ENCODE peak calls at places on chromosomes 2 and 18, in eight cellular contexts. One of them, this sample, is unnamed.
A peak's percentile ranks its signal among the peaks of the same experiment; 100 is the strongest.

GRCh38 chr2:102098756-102099155 is 43.8 kb upstream of the IL1R1 start:
- DNase-seq in right cardiac atrium: no peak
- DNase-seq in fibroblast of lung: no peak
- DNase-seq in CD8-positive, alpha-beta memory T cell: no peak
- DNase-seq in uterus: no peak
- DNase-seq in pancreas: no peak
- DNase-seq in body of pancreas: no peak
- DNase-seq in spleen: no peak
- DNase-seq in this sample: no peak

GRCh38 chr18:35747894-35748472 is 166.4 kb downstream of the GALNT1 start:
- DNase-seq in right cardiac atrium: no peak
- DNase-seq in fibroblast of lung: no peak
- DNase-seq in CD8-positive, alpha-beta memory T cell: no peak
- DNase-seq in uterus: no peak
- DNase-seq in pancreas: no peak
- DNase-seq in body of pancreas: no peak
- DNase-seq in spleen: no peak
- DNase-seq in this sample: no peak

GRCh38 chr2:219252900-219253752 is at the start of gene TUBA4B:
- DNase-seq in right cardiac atrium: peak; percentile 73
- DNase-seq in fibroblast of lung: peak; percentile 50
- DNase-seq in CD8-positive, alpha-beta memory T cell: peak; percentile 45
- DNase-seq in uterus: no peak
- DNase-seq in pancreas: no peak
- DNase-seq in body of pancreas: peak; percentile 52
- DNase-seq in spleen: peak; percentile 93
- DNase-seq in this sample: peak; percentile 29

GRCh38 chr2:204395539-204395938 is 149.7 kb upstream of the PARD3B start:
- DNase-seq in right cardiac atrium: no peak
- DNase-seq in fibroblast of lung: no peak
- DNase-seq in CD8-positive, alpha-beta memory T cell: no peak
- DNase-seq in uterus: no peak
- DNase-seq in pancreas: no peak
- DNase-seq in body of pancreas: peak; percentile 2
- DNase-seq in spleen: no peak
- DNase-seq in this sample: no peak

GRCh38 chr2:193502363-193503035 is 1307.8 kb upstream of the TMEFF2 start:
- DNase-seq in right cardiac atrium: peak; percentile 28
- DNase-seq in fibroblast of lung: no peak
- DNase-seq in CD8-positive, alpha-beta memory T cell: no peak
- DNase-seq in uterus: no peak
- DNase-seq in pancreas: peak; percentile 59
- DNase-seq in body of pancreas: no peak
- DNase-seq in spleen: peak; percentile 66
- DNase-seq in this sample: no peak

GRCh38 chr2:68766378-68766845 is 31.8 kb downstream of the ARHGAP25 start:
- DNase-seq in right cardiac atrium: peak; percentile 77
- DNase-seq in fibroblast of lung: peak; percentile 71
- DNase-seq in CD8-positive, alpha-beta memory T cell: peak; percentile 59
- DNase-seq in uterus: peak; percentile 49
- DNase-seq in pancreas: no peak
- DNase-seq in body of pancreas: peak; percentile 68
- DNase-seq in spleen: peak; percentile 90
- DNase-seq in this sample: no peak

GRCh38 chr2:184541591-184541990 is 56.7 kb upstream of the ZNF804A start:
- DNase-seq in right cardiac atrium: no peak
- DNase-seq in fibroblast of lung: no peak
- DNase-seq in CD8-positive, alpha-beta memory T cell: no peak
- DNase-seq in uterus: no peak
- DNase-seq in pancreas: no peak
- DNase-seq in body of pancreas: no peak
- DNase-seq in spleen: no peak
- DNase-seq in this sample: no peak

GRCh38 chr2:170535552-170535951 is 179.6 kb upstream of the SP5 start:
- DNase-seq in right cardiac atrium: no peak
- DNase-seq in fibroblast of lung: no peak
- DNase-seq in CD8-positive, alpha-beta memory T cell: no peak
- DNase-seq in uterus: no peak
- DNase-seq in pancreas: no peak
- DNase-seq in body of pancreas: no peak
- DNase-seq in spleen: no peak
- DNase-seq in this sample: no peak

GRCh38 chr2:102764083-102764482 is 2.3 kb downstream of the TMEM182 start:
- DNase-seq in right cardiac atrium: no peak
- DNase-seq in fibroblast of lung: no peak
- DNase-seq in CD8-positive, alpha-beta memory T cell: no peak
- DNase-seq in uterus: no peak
- DNase-seq in pancreas: no peak
- DNase-seq in body of pancreas: no peak
- DNase-seq in spleen: no peak
- DNase-seq in this sample: no peak

GRCh38 chr2:111171337-111171930 is 50.7 kb downstream of the BCL2L11 start:
- DNase-seq in right cardiac atrium: no peak
- DNase-seq in fibroblast of lung: no peak
- DNase-seq in CD8-positive, alpha-beta memory T cell: no peak
- DNase-seq in uterus: no peak
- DNase-seq in pancreas: no peak
- DNase-seq in body of pancreas: no peak
- DNase-seq in spleen: no peak
- DNase-seq in this sample: no peak

GRCh38 chr2:26317377-26318105 is 28.4 kb upstream of the SELENOI start:
- DNase-seq in right cardiac atrium: no peak
- DNase-seq in fibroblast of lung: no peak
- DNase-seq in CD8-positive, alpha-beta memory T cell: no peak
- DNase-seq in uterus: no peak
- DNase-seq in pancreas: no peak
- DNase-seq in body of pancreas: no peak
- DNase-seq in spleen: no peak
- DNase-seq in this sample: no peak

GRCh38 chr2:159459279-159459678 is 157.1 kb downstream of the BAZ2B start:
- DNase-seq in right cardiac atrium: no peak
- DNase-seq in fibroblast of lung: peak; percentile 34
- DNase-seq in CD8-positive, alpha-beta memory T cell: no peak
- DNase-seq in uterus: no peak
- DNase-seq in pancreas: no peak
- DNase-seq in body of pancreas: no peak
- DNase-seq in spleen: no peak
- DNase-seq in this sample: no peak

GRCh38 chr2:240432820-240433801 is 2.4 kb upstream of the GPC1 start:
- DNase-seq in right cardiac atrium: peak; percentile 40
- DNase-seq in fibroblast of lung: no peak
- DNase-seq in CD8-positive, alpha-beta memory T cell: no peak
- DNase-seq in uterus: peak; percentile 15
- DNase-seq in pancreas: peak; percentile 67
- DNase-seq in body of pancreas: no peak
- DNase-seq in spleen: peak; percentile 73
- DNase-seq in this sample: peak; percentile 63

GRCh38 chr2:10481666-10482157 is 33.6 kb upstream of the ODC1 start:
- DNase-seq in right cardiac atrium: no peak
- DNase-seq in fibroblast of lung: no peak
- DNase-seq in CD8-positive, alpha-beta memory T cell: no peak
- DNase-seq in uterus: no peak
- DNase-seq in pancreas: no peak
- DNase-seq in body of pancreas: no peak
- DNase-seq in spleen: peak; percentile 40
- DNase-seq in this sample: no peak

GRCh38 chr2:189997016-189997415 is 65.5 kb downstream of the MSTN start:
- DNase-seq in right cardiac atrium: no peak
- DNase-seq in fibroblast of lung: no peak
- DNase-seq in CD8-positive, alpha-beta memory T cell: no peak
- DNase-seq in uterus: no peak
- DNase-seq in pancreas: no peak
- DNase-seq in body of pancreas: no peak
- DNase-seq in spleen: no peak
- DNase-seq in this sample: no peak

DNA sequence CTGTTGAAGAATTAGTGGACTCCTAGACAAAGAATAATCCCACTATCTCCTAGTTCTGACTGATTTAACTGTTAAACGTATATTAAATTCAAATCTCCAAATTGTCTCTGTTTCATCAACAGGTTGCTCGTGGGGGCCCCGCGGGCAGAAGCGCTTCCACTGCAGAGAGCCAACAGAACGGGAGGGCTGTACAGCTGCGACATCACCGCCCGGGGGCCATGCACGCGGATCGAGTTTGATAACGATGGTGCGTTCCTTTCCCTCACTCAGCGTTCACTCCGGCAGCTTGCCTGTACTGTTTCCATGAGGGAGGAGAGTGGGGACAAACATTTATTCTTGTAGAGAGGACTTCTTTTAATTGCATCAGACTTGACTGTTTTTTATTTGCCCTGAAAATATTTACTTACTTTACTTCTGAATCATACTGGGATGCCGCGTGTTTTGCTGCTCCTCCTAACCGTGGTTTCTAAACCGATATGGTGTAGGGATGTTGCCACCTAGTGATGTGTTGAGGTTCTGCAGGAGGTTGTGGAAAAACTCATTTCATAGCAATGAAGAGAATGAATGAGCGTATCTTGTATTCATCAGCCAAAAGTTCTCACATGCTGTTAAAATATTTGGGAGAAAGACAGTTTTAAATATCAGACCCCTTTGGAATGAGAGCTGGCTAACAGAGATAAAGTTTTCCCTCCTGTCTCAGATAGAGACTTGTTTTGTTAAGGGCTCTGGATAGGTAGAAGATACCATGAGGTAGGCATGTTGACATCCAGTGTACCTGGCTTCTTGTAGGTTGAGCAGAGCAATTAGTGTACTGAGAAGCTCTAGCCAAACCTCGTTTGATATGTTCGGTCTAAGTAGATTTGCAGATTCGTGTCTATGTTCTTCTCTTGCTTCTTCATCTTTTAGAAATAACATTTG is 38.3 kb downstream of the ITGA6 start:
- DNase-seq in right cardiac atrium: peak; percentile 72
- DNase-seq in fibroblast of lung: peak; percentile 70
- DNase-seq in CD8-positive, alpha-beta memory T cell: peak; percentile 57
- DNase-seq in uterus: peak; percentile 84
- DNase-seq in pancreas: no peak
- DNase-seq in body of pancreas: peak; percentile 89
- DNase-seq in spleen: peak; percentile 80
- DNase-seq in this sample: no peak
- H3K27ac ChIP-seq in right cardiac atrium: no peak overlapping the region
- H3K27ac ChIP-seq in fibroblast of lung: peak overlapping the region; percentile 8
- H3K27ac ChIP-seq in CD8-positive, alpha-beta memory T cell: no peak overlapping the region
- H3K27ac ChIP-seq in uterus: peak overlapping the region; percentile 66
- H3K27ac ChIP-seq in pancreas: peak overlapping the region; percentile 68
- H3K27ac ChIP-seq in body of pancreas: peak overlapping the region; percentile 63
- H3K27ac ChIP-seq in spleen: peak overlapping the region; percentile 39
- H3K27ac ChIP-seq in this sample: no peak overlapping the region

DNA sequence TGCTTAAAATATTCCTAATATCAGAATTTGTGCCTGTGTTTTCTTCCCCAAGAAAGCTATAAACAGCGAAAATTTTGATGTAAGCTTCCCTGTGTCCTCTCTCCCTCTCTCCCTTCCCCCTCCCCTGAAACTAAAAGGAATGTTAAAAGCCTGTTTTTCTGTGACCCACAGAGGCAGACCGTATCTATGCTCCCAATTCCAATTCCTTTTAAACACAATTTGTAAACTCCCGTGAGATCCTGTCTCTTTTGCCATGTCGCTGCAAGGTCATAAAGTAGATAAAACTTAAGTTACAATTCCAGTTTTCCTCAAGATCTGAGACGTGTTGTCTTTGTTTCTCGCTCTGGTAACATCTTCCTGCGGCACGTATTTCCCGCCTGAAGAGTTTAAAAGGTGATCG is 23.3 kb downstream of the SKA1 start:
- DNase-seq in right cardiac atrium: no peak
- DNase-seq in fibroblast of lung: no peak
- DNase-seq in CD8-positive, alpha-beta memory T cell: no peak
- DNase-seq in uterus: no peak
- DNase-seq in pancreas: no peak
- DNase-seq in body of pancreas: no peak
- DNase-seq in spleen: no peak
- DNase-seq in this sample: no peak
- H3K4me3 ChIP-seq in right cardiac atrium: no peak overlapping the region
- H3K4me3 ChIP-seq in fibroblast of lung: no peak overlapping the region
- H3K4me3 ChIP-seq in CD8-positive, alpha-beta memory T cell: no peak overlapping the region
- H3K4me3 ChIP-seq in uterus: no peak overlapping the region
- H3K4me3 ChIP-seq in pancreas: no peak overlapping the region
- H3K4me3 ChIP-seq in body of pancreas: no peak overlapping the region
- H3K4me3 ChIP-seq in spleen: no peak overlapping the region
- H3K4me3 ChIP-seq in this sample: no peak overlapping the region

GRCh38 chr2:128783896-128784295 is 465.2 kb upstream of the HS6ST1 start:
- DNase-seq in right cardiac atrium: no peak
- DNase-seq in fibroblast of lung: no peak
- DNase-seq in CD8-positive, alpha-beta memory T cell: no peak
- DNase-seq in uterus: no peak
- DNase-seq in pancreas: no peak
- DNase-seq in body of pancreas: no peak
- DNase-seq in spleen: peak; percentile 59
- DNase-seq in this sample: no peak
- H3K27ac ChIP-seq in right cardiac atrium: no peak overlapping the region
- H3K27ac ChIP-seq in fibroblast of lung: no peak overlapping the region
- H3K27ac ChIP-seq in CD8-positive, alpha-beta memory T cell: no peak overlapping the region
- H3K27ac ChIP-seq in uterus: no peak overlapping the region
- H3K27ac ChIP-seq in pancreas: no peak overlapping the region
- H3K27ac ChIP-seq in body of pancreas: no peak overlapping the region
- H3K27ac ChIP-seq in spleen: no peak overlapping the region
- H3K27ac ChIP-seq in this sample: no peak overlapping the region

GRCh38 chr2:569681-570080 is 107.5 kb downstream of the TMEM18 start:
- DNase-seq in right cardiac atrium: no peak
- DNase-seq in fibroblast of lung: no peak
- DNase-seq in CD8-positive, alpha-beta memory T cell: no peak
- DNase-seq in uterus: no peak
- DNase-seq in pancreas: no peak
- DNase-seq in body of pancreas: no peak
- DNase-seq in spleen: no peak
- DNase-seq in this sample: no peak

GRCh38 chr2:567865-568638 is 109.2 kb downstream of the TMEM18 start:
- DNase-seq in right cardiac atrium: no peak
- DNase-seq in fibroblast of lung: no peak
- DNase-seq in CD8-positive, alpha-beta memory T cell: no peak
- DNase-seq in uterus: peak; percentile 81
- DNase-seq in pancreas: no peak
- DNase-seq in body of pancreas: peak; percentile 32
- DNase-seq in spleen: no peak
- DNase-seq in this sample: no peak

GRCh38 chr2:567496-567864 is 109.7 kb downstream of the TMEM18 start:
- DNase-seq in right cardiac atrium: no peak
- DNase-seq in fibroblast of lung: no peak
- DNase-seq in CD8-positive, alpha-beta memory T cell: no peak
- DNase-seq in uterus: no peak
- DNase-seq in pancreas: no peak
- DNase-seq in body of pancreas: no peak
- DNase-seq in spleen: no peak
- DNase-seq in this sample: no peak

GRCh38 chr2:566379-567313 is 110.6 kb downstream of the TMEM18 start:
- DNase-seq in right cardiac atrium: no peak
- DNase-seq in fibroblast of lung: no peak
- DNase-seq in CD8-positive, alpha-beta memory T cell: no peak
- DNase-seq in uterus: no peak
- DNase-seq in pancreas: no peak
- DNase-seq in body of pancreas: no peak
- DNase-seq in spleen: no peak
- DNase-seq in this sample: no peak

DNA sequence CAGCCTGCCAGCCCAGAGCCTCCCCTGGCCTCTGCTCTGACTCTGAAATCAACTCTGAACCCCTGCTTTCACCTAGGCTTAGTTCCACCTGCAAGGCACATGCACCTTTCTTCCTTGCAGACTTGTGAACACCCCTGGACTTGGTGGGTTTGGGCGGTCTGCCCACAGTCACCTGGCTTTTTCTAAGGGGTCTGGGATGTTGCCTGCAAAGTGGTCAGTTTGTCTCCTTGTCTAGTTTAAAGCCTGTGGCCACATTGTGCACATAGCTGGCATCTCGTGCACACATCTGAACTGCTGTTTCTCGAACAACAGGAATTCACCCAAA is 108.6 kb downstream of the TMEM18 start:
- DNase-seq in right cardiac atrium: no peak
- DNase-seq in fibroblast of lung: no peak
- DNase-seq in CD8-positive, alpha-beta memory T cell: no peak
- DNase-seq in uterus: no peak
- DNase-seq in pancreas: no peak
- DNase-seq in body of pancreas: no peak
- DNase-seq in spleen: no peak
- DNase-seq in this sample: no peak
- H3K4me3 ChIP-seq in right cardiac atrium: no peak overlapping the region
- H3K4me3 ChIP-seq in fibroblast of lung: no peak overlapping the region
- H3K4me3 ChIP-seq in CD8-positive, alpha-beta memory T cell: no peak overlapping the region
- H3K4me3 ChIP-seq in uterus: no peak overlapping the region
- H3K4me3 ChIP-seq in pancreas: no peak overlapping the region
- H3K4me3 ChIP-seq in body of pancreas: no peak overlapping the region
- H3K4me3 ChIP-seq in spleen: no peak overlapping the region
- H3K4me3 ChIP-seq in this sample: no peak overlapping the region

This sample was measured in ascending aorta.